ENCODE peak calls at places on chromosomes 1 and 21, in nine cellular contexts. C, F, U, I, D, R, X, V and Y are unnamed samples. For H3K9me3 and H3K27me3, the result is how much of the 10 kb centered on the place peaks cover.

GRCh38 chr1:204583909-204584632 is 67.9 kb downstream of the MDM4 start:
- DNase-seq in I (no peak), X (no peak), V (no peak), D (no peak), C (no peak), R (no peak), U (no peak), F (no peak), Y (peak)

GRCh38 chr1:169345500-169345899 is 22.1 kb downstream of the NME7 start:
- DNase-seq in D (no peak), C (no peak), U (no peak), I (no peak), X (no peak), F (no peak), R (peak), V (no peak), Y (no peak)

GRCh38 chr1:31955917-31956736 is 18.0 kb upstream of the PTP4A2 start:
- DNase-seq in I (peak), X (peak), D (peak), R (peak), C (peak), U (peak), F (no peak), V (peak), Y (peak)

GRCh38 chr1:248873993-248874671 is 15.2 kb upstream of the ZNF692 start:
- DNase-seq in C (no peak), V (peak), D (peak), U (peak), X (peak), R (peak), F (no peak), I (peak), Y (peak)

GRCh38 chr1:186513526-186513925 is 52.6 kb upstream of the PDC start:
- DNase-seq in F (no peak), X (no peak), C (no peak), D (no peak), V (no peak), R (no peak), I (no peak), U (peak), Y (no peak)

GRCh38 chr1:28887835-28888682 is 26.3 kb upstream of the EPB41 start:
- DNase-seq in I (peak), D (peak), F (no peak), X (no peak), V (peak), C (no peak), R (peak), U (peak), Y (peak)

GRCh38 chr1:62508187-62508758 is 71.4 kb downstream of the USP1 start:
- DNase-seq in X (no peak), F (no peak), C (peak), I (no peak), V (no peak), D (no peak), U (peak), R (peak), Y (no peak)

GRCh38 chr1:25587290-25587689 is 29.3 kb upstream of the MAN1C1 start:
- DNase-seq in C (no peak), D (no peak), U (no peak), I (no peak), F (no peak), X (no peak), R (no peak), V (no peak), Y (no peak)

GRCh38 chr1:203996126-203996525 is 76.8 kb upstream of the SOX13 start:
- DNase-seq in D (no peak), U (no peak), V (no peak), I (no peak), X (no peak), F (peak), C (peak), R (no peak), Y (peak)

GRCh38 chr1:51661081-51661518 is 44.2 kb downstream of the OSBPL9 start:
- DNase-seq in F (no peak), I (no peak), U (no peak), X (no peak), C (peak), V (no peak), D (no peak), R (peak), Y (no peak)

GRCh38 chr21:29777155-29777554 is 162.6 kb downstream of the GRIK1 start:
- DNase-seq in X (no peak), C (no peak), D (no peak), I (no peak), V (no peak), F (no peak), U (no peak), R (no peak), Y (no peak)

GRCh38 chr1:59046134-59046533 is 250.8 kb upstream of the FGGY start:
- DNase-seq in C (peak), V (no peak), F (no peak), I (no peak), X (no peak), D (no peak), U (no peak), R (no peak), Y (no peak)

GRCh38 chr1:178774263-178774662 is 49.2 kb downstream of the RALGPS2 start:
- DNase-seq in F (no peak), U (no peak), I (no peak), C (peak), D (no peak), X (no peak), V (no peak), R (peak), Y (no peak)

GRCh38 chr1:16905856-16906702 is 10.3 kb downstream of the RNU1-2 start:
- DNase-seq in D (no peak), V (peak), X (no peak), F (no peak), C (peak), R (no peak), I (no peak), U (no peak), Y (no peak)

GRCh38 chr1:9294910-9295636 is 2.4 kb downstream of the SPSB1 start:
- DNase-seq in U (no peak), X (peak), R (peak), F (no peak), V (peak), C (peak), D (no peak), I (peak), Y (no peak)

GRCh38 chr21:41581592-41582228 is 73.8 kb upstream of the TMPRSS2 start:
- DNase-seq in X (no peak), D (no peak), I (peak), V (peak), C (no peak), F (no peak), U (no peak), R (no peak), Y (peak)

GRCh38 chr21:41578708-41579107 is 70.8 kb upstream of the TMPRSS2 start:
- DNase-seq in C (no peak), X (no peak), R (no peak), F (no peak), D (no peak), V (peak), I (no peak), U (no peak), Y (no peak)

GRCh38 chr21:41578083-41578482 is 70.1 kb upstream of the TMPRSS2 start:
- DNase-seq in U (no peak), I (no peak), F (no peak), C (no peak), X (no peak), D (no peak), V (no peak), R (no peak), Y (no peak)

GRCh38 chr21:41580758-41581554 is 73.0 kb upstream of the TMPRSS2 start:
- DNase-seq in D (no peak), U (no peak), I (peak), F (peak), C (no peak), V (peak), X (no peak), R (no peak), Y (peak)

DNA sequence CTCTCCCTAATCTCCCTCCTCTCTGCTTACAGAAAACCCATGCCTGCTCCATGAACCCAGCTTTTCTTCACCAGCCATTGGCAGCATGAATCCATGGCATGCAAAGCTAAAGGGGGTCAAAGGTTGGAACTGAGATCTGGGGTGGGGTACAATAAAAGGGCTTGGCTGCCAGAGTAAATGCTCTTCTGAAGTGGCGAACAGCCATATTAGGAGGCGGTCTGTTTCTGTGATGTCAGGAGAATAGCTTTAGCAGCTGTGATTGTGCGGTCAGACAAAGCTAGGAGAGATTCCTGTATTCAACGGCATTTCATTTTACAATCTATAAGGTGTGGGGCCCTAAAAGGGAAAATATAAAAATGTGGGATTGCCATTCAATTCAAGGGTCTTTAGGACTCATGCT is 71.7 kb upstream of the TMPRSS2 start:
- DNase-seq in U (no peak), V (peak), R (peak), C (no peak), D (no peak), I (peak), F (no peak), X (no peak), Y (no peak)
- H3K9me3 ChIP-seq in U (under half), V (under half), R (under half), C (under half), D (under half), I (under half), F (under half), X (under half), Y (under half)

GRCh38 chr1:2533356-2533755 is 3.3 kb upstream of the HES5 start:
- DNase-seq in X (no peak), D (no peak), R (no peak), U (no peak), C (peak), I (no peak), V (no peak), F (no peak), Y (no peak)
- H3K27me3 ChIP-seq in X (under half), D (under half), R (under half), U (under half), C (under half), I (half or more), V (under half), F (half or more), Y (under half)

DNA sequence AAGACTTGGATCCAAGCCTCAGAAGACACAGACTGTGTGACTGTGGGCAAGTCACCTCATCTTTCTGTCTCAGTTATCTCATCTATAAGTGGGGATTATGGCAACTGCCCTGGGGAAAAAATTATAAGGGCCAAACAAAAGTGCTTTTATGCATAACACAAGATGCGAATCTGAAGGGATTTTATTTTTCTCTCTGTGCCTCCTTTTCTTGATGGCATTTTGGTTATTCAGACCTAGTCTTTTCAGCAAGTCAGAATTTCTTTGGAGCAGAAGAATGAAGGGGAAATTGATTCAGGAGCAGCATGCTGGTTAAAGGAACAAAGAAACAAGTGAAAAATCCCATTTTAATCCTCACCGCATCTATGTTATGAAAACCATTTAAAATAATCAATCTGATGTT is 86.9 kb downstream of the PBX1 start:
- DNase-seq in F (no peak), U (no peak), R (no peak), V (no peak), D (no peak), C (no peak), I (no peak), X (no peak), Y (no peak)
- H3K27ac ChIP-seq in F (no peak), U (no peak), R (peak), V (no peak), D (no peak), C (no peak), I (no peak), X (no peak), Y (no peak)

DNA sequence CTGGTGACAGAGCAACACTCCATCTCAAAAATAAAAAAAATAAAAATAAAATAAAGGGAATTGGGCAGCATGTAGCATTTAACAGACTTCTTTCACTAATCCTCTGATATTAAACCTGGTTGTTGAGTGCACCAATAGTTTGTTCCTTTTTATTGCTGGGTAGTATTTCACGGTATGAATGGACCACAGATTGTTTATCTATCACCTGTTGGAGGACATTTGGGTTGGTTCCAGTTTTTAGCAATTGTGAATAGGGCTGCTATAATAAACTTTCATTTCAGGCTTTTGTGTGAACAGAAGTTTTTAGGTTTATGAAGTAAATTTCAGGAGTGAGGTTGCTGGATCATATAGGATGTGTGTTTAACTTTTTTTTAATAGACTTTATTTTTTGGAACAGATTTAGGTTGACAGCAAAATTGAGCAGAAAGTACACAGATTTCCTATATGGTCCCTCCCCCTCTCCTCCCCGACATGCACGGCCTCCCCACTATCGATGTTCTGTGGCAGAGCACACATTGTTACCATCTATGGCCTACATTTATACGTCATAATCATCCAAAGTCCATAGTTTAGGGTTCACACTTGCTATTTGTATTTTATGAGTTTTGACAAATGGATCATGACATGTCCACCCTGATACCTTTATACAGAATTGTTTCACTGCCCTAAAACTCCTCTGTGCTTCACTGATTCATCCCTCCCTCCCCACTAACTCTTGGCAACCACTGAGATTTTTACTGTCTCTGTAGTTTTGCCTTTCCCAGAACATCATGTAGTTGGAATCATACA is 66.1 kb upstream of the TMPRSS2 start:
- DNase-seq in C (no peak), X (no peak), I (peak), F (no peak), U (no peak), R (no peak), V (peak), D (no peak), Y (no peak)
- H3K9me3 ChIP-seq in C (under half), X (under half), I (under half), F (under half), U (under half), R (under half), V (under half), D (under half), Y (under half)